ENCODE peak calls at places on chromosomes 6 and 20, in six cellular contexts. One of them, this sample, is unnamed.

GRCh38 chr20:50625986-50626677 is 65.2 kb downstream of the RIPOR3 start:
- DNase-seq in astrocyte of the spinal cord: peak; percentile 36
- DNase-seq in hepatocyte: peak; percentile 68
- DNase-seq in cardiac fibroblast: peak; percentile 76
- DNase-seq in GM12865: peak; percentile 27
- DNase-seq in left lung: no peak
- DNase-seq in this sample: no peak

GRCh38 chr20:62618622-62619529 is 23.4 kb upstream of the SLCO4A1 start:
- DNase-seq in hepatocyte: no peak
- DNase-seq in left lung: peak; percentile 77
- DNase-seq in cardiac fibroblast: no peak
- DNase-seq in astrocyte of the spinal cord: no peak
- DNase-seq in GM12865: peak; percentile 84
- DNase-seq in this sample: no peak

GRCh38 chr6:28587011-28587745 is 61.5 kb downstream of the GPX5 start:
- DNase-seq in hepatocyte: peak; percentile 90
- DNase-seq in cardiac fibroblast: peak; percentile 48
- DNase-seq in GM12865: peak; percentile 91
- DNase-seq in astrocyte of the spinal cord: peak; percentile 61
- DNase-seq in left lung: peak; percentile 84
- DNase-seq in this sample: peak; percentile 36

GRCh38 chr20:61659652-61660346 is 405.9 kb downstream of the TAF4 start:
- DNase-seq in GM12865: no peak
- DNase-seq in left lung: no peak
- DNase-seq in hepatocyte: no peak
- DNase-seq in cardiac fibroblast: no peak
- DNase-seq in astrocyte of the spinal cord: no peak
- DNase-seq in this sample: no peak

GRCh38 chr6:104537185-104537584 is 322.5 kb downstream of the HACE1 start:
- DNase-seq in GM12865: no peak
- DNase-seq in hepatocyte: no peak
- DNase-seq in left lung: no peak
- DNase-seq in cardiac fibroblast: peak; percentile 46
- DNase-seq in astrocyte of the spinal cord: peak; percentile 69
- DNase-seq in this sample: no peak

GRCh38 chr6:33207569-33208088 is 671 bp upstream of the RING1 start:
- DNase-seq in hepatocyte: peak; percentile 80
- DNase-seq in cardiac fibroblast: peak; percentile 61
- DNase-seq in GM12865: no peak
- DNase-seq in astrocyte of the spinal cord: peak; percentile 55
- DNase-seq in left lung: no peak
- DNase-seq in this sample: no peak

GRCh38 chr20:23622839-23623343 is 14.9 kb downstream of the CST3 start:
- DNase-seq in cardiac fibroblast: peak; percentile 96
- DNase-seq in GM12865: peak; percentile 67
- DNase-seq in hepatocyte: peak; percentile 83
- DNase-seq in astrocyte of the spinal cord: peak; percentile 96
- DNase-seq in left lung: peak; percentile 90
- DNase-seq in this sample: peak; percentile 78

GRCh38 chr20:35187584-35188190 is 15.8 kb downstream of the PROCR start:
- DNase-seq in GM12865: no peak
- DNase-seq in cardiac fibroblast: no peak
- DNase-seq in left lung: no peak
- DNase-seq in astrocyte of the spinal cord: no peak
- DNase-seq in hepatocyte: no peak
- DNase-seq in this sample: no peak

GRCh38 chr6:52512199-52512598 is 64.7 kb downstream of the TRAM2 start:
- DNase-seq in GM12865: no peak
- DNase-seq in cardiac fibroblast: peak; percentile 96
- DNase-seq in left lung: no peak
- DNase-seq in hepatocyte: peak; percentile 71
- DNase-seq in astrocyte of the spinal cord: peak; percentile 88
- DNase-seq in this sample: no peak

GRCh38 chr20:51636123-51636522 is 93.6 kb upstream of the NFATC2 start:
- DNase-seq in GM12865: peak; percentile 47
- DNase-seq in hepatocyte: no peak
- DNase-seq in astrocyte of the spinal cord: no peak
- DNase-seq in cardiac fibroblast: no peak
- DNase-seq in left lung: no peak
- DNase-seq in this sample: no peak

GRCh38 chr6:5636210-5637030 is 370.3 kb downstream of the NRN1 start:
- DNase-seq in left lung: no peak
- DNase-seq in hepatocyte: no peak
- DNase-seq in astrocyte of the spinal cord: no peak
- DNase-seq in GM12865: no peak
- DNase-seq in cardiac fibroblast: no peak
- DNase-seq in this sample: no peak

GRCh38 chr6:169370054-169370453 is 116.4 kb upstream of the THBS2 start:
- DNase-seq in cardiac fibroblast: peak; percentile 11
- DNase-seq in GM12865: no peak
- DNase-seq in astrocyte of the spinal cord: peak; percentile 18
- DNase-seq in left lung: peak; percentile 73
- DNase-seq in hepatocyte: no peak
- DNase-seq in this sample: no peak

GRCh38 chr20:49729780-49730179 is 16.1 kb upstream of the B4GALT5 start:
- DNase-seq in astrocyte of the spinal cord: no peak
- DNase-seq in cardiac fibroblast: peak; percentile 71
- DNase-seq in left lung: no peak
- DNase-seq in GM12865: no peak
- DNase-seq in hepatocyte: no peak
- DNase-seq in this sample: no peak

GRCh38 chr6:162963861-162964260 is 236.1 kb downstream of the PACRG start:
- DNase-seq in GM12865: no peak
- DNase-seq in cardiac fibroblast: peak; percentile 9
- DNase-seq in left lung: no peak
- DNase-seq in astrocyte of the spinal cord: peak; percentile 22
- DNase-seq in hepatocyte: no peak
- DNase-seq in this sample: no peak

GRCh38 chr6:29759457-29759856 is 36.2 kb downstream of the HLA-F start:
- DNase-seq in GM12865: no peak
- DNase-seq in hepatocyte: no peak
- DNase-seq in left lung: no peak
- DNase-seq in astrocyte of the spinal cord: no peak
- DNase-seq in cardiac fibroblast: no peak
- DNase-seq in this sample: no peak

GRCh38 chr6:152316024-152316423 is 321.1 kb downstream of the SYNE1 start:
- DNase-seq in left lung: no peak
- DNase-seq in cardiac fibroblast: peak; percentile 82
- DNase-seq in GM12865: no peak
- DNase-seq in hepatocyte: no peak
- DNase-seq in astrocyte of the spinal cord: peak; percentile 80
- DNase-seq in this sample: no peak

GRCh38 chr6:118565317-118565960 is 17.3 kb downstream of the PLN start:
- DNase-seq in left lung: no peak
- DNase-seq in cardiac fibroblast: no peak
- DNase-seq in hepatocyte: peak; percentile 51
- DNase-seq in astrocyte of the spinal cord: no peak
- DNase-seq in GM12865: peak; percentile 81
- DNase-seq in this sample: no peak

GRCh38 chr6:159062564-159062945 is 17.8 kb upstream of the TAGAP start:
- DNase-seq in astrocyte of the spinal cord: no peak
- DNase-seq in hepatocyte: no peak
- DNase-seq in cardiac fibroblast: no peak
- DNase-seq in left lung: no peak
- DNase-seq in GM12865: peak; percentile 62
- DNase-seq in this sample: no peak

GRCh38 chr6:45148711-45149341 is 179.3 kb upstream of the RUNX2 start:
- DNase-seq in GM12865: no peak
- DNase-seq in cardiac fibroblast: peak; percentile 68
- DNase-seq in left lung: no peak
- DNase-seq in hepatocyte: no peak
- DNase-seq in astrocyte of the spinal cord: peak; percentile 38
- DNase-seq in this sample: no peak

GRCh38 chr6:4380881-4381281 is 245.5 kb upstream of the ECI2 start:
- DNase-seq in left lung: no peak
- DNase-seq in GM12865: no peak
- DNase-seq in cardiac fibroblast: peak; percentile 54
- DNase-seq in hepatocyte: no peak
- DNase-seq in astrocyte of the spinal cord: no peak
- DNase-seq in this sample: no peak

GRCh38 chr6:30061766-30062458 is 847 bp downstream of the POLR1H start:
- DNase-seq in left lung: no peak
- DNase-seq in GM12865: peak; percentile 62
- DNase-seq in cardiac fibroblast: peak; percentile 39
- DNase-seq in astrocyte of the spinal cord: peak; percentile 29
- DNase-seq in hepatocyte: peak; percentile 29
- DNase-seq in this sample: no peak

GRCh38 chr6:105318660-105319059 is 84.2 kb downstream of the PREP start:
- DNase-seq in astrocyte of the spinal cord: peak; percentile 67
- DNase-seq in left lung: no peak
- DNase-seq in hepatocyte: no peak
- DNase-seq in cardiac fibroblast: peak; percentile 20
- DNase-seq in GM12865: no peak
- DNase-seq in this sample: no peak

GRCh38 chr6:159197251-159197650 is 28.1 kb downstream of the FNDC1 start:
- DNase-seq in astrocyte of the spinal cord: no peak
- DNase-seq in GM12865: no peak
- DNase-seq in cardiac fibroblast: no peak
- DNase-seq in hepatocyte: no peak
- DNase-seq in left lung: no peak
- DNase-seq in this sample: no peak

GRCh38 chr6:85429346-85429745 is 20.5 kb upstream of the NT5E start:
- DNase-seq in GM12865: no peak
- DNase-seq in left lung: no peak
- DNase-seq in astrocyte of the spinal cord: no peak
- DNase-seq in cardiac fibroblast: no peak
- DNase-seq in hepatocyte: no peak
- DNase-seq in this sample: no peak

GRCh38 chr6:158143700-158144099 is 24.4 kb downstream of the SERAC1 start:
- DNase-seq in cardiac fibroblast: peak; percentile 15
- DNase-seq in GM12865: peak; percentile 11
- DNase-seq in left lung: no peak
- DNase-seq in astrocyte of the spinal cord: no peak
- DNase-seq in hepatocyte: no peak
- DNase-seq in this sample: no peak

GRCh38 chr6:72955666-72956065 is 269.6 kb downstream of the KHDC1L start:
- DNase-seq in astrocyte of the spinal cord: no peak
- DNase-seq in hepatocyte: no peak
- DNase-seq in GM12865: peak; percentile 17
- DNase-seq in left lung: peak; percentile 25
- DNase-seq in cardiac fibroblast: no peak
- DNase-seq in this sample: no peak

GRCh38 chr20:24131281-24131680 is 142.7 kb upstream of the GGTLC1 start:
- DNase-seq in left lung: no peak
- DNase-seq in GM12865: no peak
- DNase-seq in astrocyte of the spinal cord: no peak
- DNase-seq in cardiac fibroblast: no peak
- DNase-seq in hepatocyte: no peak
- DNase-seq in this sample: no peak

GRCh38 chr6:132937466-132937906 is 123.1 kb downstream of the RPS12 start:
- DNase-seq in cardiac fibroblast: peak; percentile 54
- DNase-seq in hepatocyte: peak; percentile 77
- DNase-seq in GM12865: peak; percentile 36
- DNase-seq in left lung: no peak
- DNase-seq in astrocyte of the spinal cord: peak; percentile 53
- DNase-seq in this sample: peak; percentile 41
- TF ChIP-seq CTCF in cardiac fibroblast: peak; percentile 61
- TF ChIP-seq CTCF in hepatocyte: peak; percentile 62
- TF ChIP-seq CTCF in GM12865: peak; percentile 59
- TF ChIP-seq CTCF in left lung: no peak
- TF ChIP-seq CTCF in astrocyte of the spinal cord: peak; percentile 78
- TF ChIP-seq CTCF in this sample: peak; percentile 81

DNA sequence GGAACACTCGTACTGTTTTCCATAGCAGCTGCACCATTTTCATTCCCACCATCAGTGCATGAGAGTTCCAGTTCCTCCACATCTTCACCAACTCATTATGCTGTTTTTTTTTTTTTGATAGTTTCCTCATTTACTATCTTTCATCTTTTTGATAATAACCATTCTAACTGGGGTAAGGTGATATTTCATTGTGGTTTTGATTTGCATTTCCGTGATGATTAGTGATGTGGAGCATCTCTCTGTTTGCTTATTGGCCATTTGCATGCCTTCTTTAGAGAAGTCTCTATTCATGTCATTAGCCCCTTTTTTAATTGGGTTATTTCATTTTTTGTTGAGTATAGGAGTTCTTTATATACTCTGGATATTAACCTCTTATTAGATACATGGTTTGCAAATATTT is 25.9 kb downstream of the ACTR5 start:
- DNase-seq in cardiac fibroblast: no peak
- DNase-seq in left lung: no peak
- DNase-seq in GM12865: no peak
- DNase-seq in hepatocyte: no peak
- DNase-seq in astrocyte of the spinal cord: no peak
- DNase-seq in this sample: no peak
- H3K4me3 ChIP-seq in cardiac fibroblast: no peak overlapping the region
- H3K4me3 ChIP-seq in left lung: no peak overlapping the region
- H3K4me3 ChIP-seq in GM12865: no peak overlapping the region
- H3K4me3 ChIP-seq in hepatocyte: no peak overlapping the region
- H3K4me3 ChIP-seq in astrocyte of the spinal cord: no peak overlapping the region
- H3K4me3 ChIP-seq in this sample: no peak overlapping the region

DNA sequence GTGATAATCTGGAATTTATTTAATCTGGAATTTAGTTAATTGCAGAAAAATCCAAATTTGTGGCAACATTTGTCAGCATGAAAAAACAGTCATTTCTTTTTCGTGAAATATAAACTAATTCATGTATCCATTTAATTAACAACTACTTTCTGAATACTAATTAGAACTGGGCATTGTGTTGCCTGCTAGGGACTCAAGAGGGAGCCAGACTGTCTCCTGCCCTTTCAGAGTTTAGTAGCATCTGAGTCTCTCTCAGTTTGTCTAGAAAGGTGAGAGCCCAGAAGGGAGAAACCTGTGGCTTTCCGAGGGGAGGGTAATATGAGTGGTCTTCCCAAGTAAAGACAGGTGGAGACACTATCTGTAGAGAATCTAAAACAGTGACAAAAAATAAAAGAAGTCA is 210.9 kb upstream of the HDDC2 start:
- DNase-seq in astrocyte of the spinal cord: no peak
- DNase-seq in GM12865: peak; percentile 37
- DNase-seq in hepatocyte: no peak
- DNase-seq in cardiac fibroblast: no peak
- DNase-seq in left lung: no peak
- DNase-seq in this sample: no peak
- TF ChIP-seq CTCF in astrocyte of the spinal cord: peak; percentile 36
- TF ChIP-seq CTCF in GM12865: peak; percentile 43
- TF ChIP-seq CTCF in hepatocyte: peak; percentile 16
- TF ChIP-seq CTCF in cardiac fibroblast: peak; percentile 44
- TF ChIP-seq CTCF in left lung: no peak
- TF ChIP-seq CTCF in this sample: peak; percentile 67

GRCh38 chr6:137493218-137494038 is 766 bp downstream of the OLIG3 start:
- DNase-seq in cardiac fibroblast: no peak
- DNase-seq in astrocyte of the spinal cord: no peak
- DNase-seq in left lung: peak; percentile 83
- DNase-seq in GM12865: no peak
- DNase-seq in hepatocyte: no peak
- DNase-seq in this sample: no peak

GRCh38 chr6:137492289-137492688 is 1.9 kb downstream of the OLIG3 start:
- DNase-seq in GM12865: no peak
- DNase-seq in cardiac fibroblast: no peak
- DNase-seq in hepatocyte: no peak
- DNase-seq in left lung: no peak
- DNase-seq in astrocyte of the spinal cord: no peak
- DNase-seq in this sample: no peak

GRCh38 chr6:137494281-137494966 is at the start of gene OLIG3:
- DNase-seq in left lung: no peak
- DNase-seq in hepatocyte: no peak
- DNase-seq in astrocyte of the spinal cord: no peak
- DNase-seq in cardiac fibroblast: no peak
- DNase-seq in GM12865: no peak
- DNase-seq in this sample: no peak

GRCh38 chr6:137491478-137491877 is 2.7 kb downstream of the OLIG3 start:
- DNase-seq in astrocyte of the spinal cord: no peak
- DNase-seq in cardiac fibroblast: no peak
- DNase-seq in GM12865: no peak
- DNase-seq in left lung: no peak
- DNase-seq in hepatocyte: no peak
- DNase-seq in this sample: no peak

GRCh38 chr6:137492771-137493217 is 1.4 kb downstream of the OLIG3 start:
- DNase-seq in GM12865: no peak
- DNase-seq in astrocyte of the spinal cord: no peak
- DNase-seq in hepatocyte: no peak
- DNase-seq in cardiac fibroblast: no peak
- DNase-seq in left lung: no peak
- DNase-seq in this sample: no peak
- H3K4me3 ChIP-seq in GM12865: no peak overlapping the region
- H3K4me3 ChIP-seq in astrocyte of the spinal cord: no peak overlapping the region
- H3K4me3 ChIP-seq in hepatocyte: no peak overlapping the region
- H3K4me3 ChIP-seq in cardiac fibroblast: no peak overlapping the region
- H3K4me3 ChIP-seq in left lung: no peak overlapping the region
- H3K4me3 ChIP-seq in this sample: no peak overlapping the region